ENCODE peak calls at places on chromosome 2, in four cellular contexts. Q, S, W and K are unnamed samples.
A peak's percentile ranks its signal among the peaks of the same experiment; 100 is the strongest.

GRCh38 chr2:70469435-70469834 is 84.2 kb downstream of the TGFA start:
- DNase-seq in Q (no peak), S (no peak), W (no peak), K (no peak)

GRCh38 chr2:165008916-165009315 is 53.6 kb upstream of the SLC38A11 start:
- DNase-seq in Q (no peak), S (peak; percentile 35), W (no peak), K (no peak)

GRCh38 chr2:75415141-75415540 is 145.6 kb downstream of the EVA1A start:
- DNase-seq in Q (no peak), S (no peak), W (no peak), K (no peak)

GRCh38 chr2:140786585-140786984 is 1344.2 kb downstream of the LRP1B start:
- DNase-seq in Q (no peak), S (no peak), W (no peak), K (no peak)

GRCh38 chr2:111028720-111029119 is 92.0 kb upstream of the BCL2L11 start:
- DNase-seq in Q (peak; percentile 11), S (no peak), W (no peak), K (peak; percentile 68)

GRCh38 chr2:30655211-30655610 is 152.0 kb downstream of the CAPN13 start:
- DNase-seq in Q (no peak), S (no peak), W (no peak), K (no peak)

GRCh38 chr2:237735762-237736161 is 62.8 kb upstream of the RBM44 start:
- DNase-seq in Q (no peak), S (no peak), W (no peak), K (no peak)

GRCh38 chr2:107263596-107264090 is 377.7 kb upstream of the ST6GAL2 start:
- DNase-seq in Q (no peak), S (no peak), W (no peak), K (peak; percentile 97)

GRCh38 chr2:141906673-141907072 is 224.1 kb downstream of the LRP1B start:
- DNase-seq in Q (no peak), S (no peak), W (no peak), K (no peak)

GRCh38 chr2:54329482-54330225 is 73.6 kb upstream of the TSPYL6 start:
- DNase-seq in Q (no peak), S (peak; percentile 37), W (no peak), K (no peak)

GRCh38 chr2:240572141-240573031 is 4.1 kb downstream of the RNPEPL1 start:
- DNase-seq in Q (no peak), S (no peak), W (no peak), K (no peak)

GRCh38 chr2:167749016-167749415 is 498.4 kb downstream of the STK39 start:
- DNase-seq in Q (peak; percentile 23), S (no peak), W (no peak), K (no peak)

GRCh38 chr2:24893934-24894333 is 26.1 kb downstream of the ADCY3 start:
- DNase-seq in Q (peak; percentile 72), S (no peak), W (no peak), K (no peak)

GRCh38 chr2:1855150-1855549 is 110.8 kb upstream of the PXDN start:
- DNase-seq in Q (no peak), S (peak; percentile 48), W (peak; percentile 73), K (no peak)

GRCh38 chr2:116435648-116436047 is 1378.8 kb upstream of the DDX18 start:
- DNase-seq in Q (no peak), S (no peak), W (no peak), K (peak; percentile 41)

GRCh38 chr2:102660574-102660973 is 41.2 kb downstream of the SLC9A2 start:
- DNase-seq in Q (no peak), S (peak; percentile 36), W (no peak), K (no peak)

GRCh38 chr2:227164745-227165350 is 424 bp downstream of the COL4A3 start:
- DNase-seq in Q (no peak), S (peak; percentile 24), W (peak; percentile 17), K (peak; percentile 59)

GRCh38 chr2:192023006-192023405 is 171.7 kb downstream of the TMEFF2 start:
- DNase-seq in Q (no peak), S (no peak), W (no peak), K (no peak)

GRCh38 chr2:156625360-156625995 is 189.3 kb downstream of the GPD2 start:
- DNase-seq in Q (no peak), S (peak; percentile 7), W (no peak), K (no peak)

GRCh38 chr2:70596293-70596692 is 42.7 kb upstream of the TGFA start:
- DNase-seq in Q (no peak), S (no peak), W (no peak), K (no peak)

GRCh38 chr2:28949617-28950305 is 31.3 kb upstream of the TOGARAM2 start:
- DNase-seq in Q (no peak), S (no peak), W (no peak), K (peak; percentile 62)

GRCh38 chr2:26011990-26012856 is 21.7 kb upstream of the RAB10 start:
- DNase-seq in Q (peak; percentile 66), S (peak; percentile 90), W (peak; percentile 64), K (no peak)

GRCh38 chr2:164066095-164066494 is 330.3 kb upstream of the FIGN start:
- DNase-seq in Q (no peak), S (no peak), W (no peak), K (no peak)

GRCh38 chr2:121095257-121096080 is 189.5 kb downstream of the TFCP2L1 start:
- DNase-seq in Q (peak; percentile 67), S (peak; percentile 86), W (no peak), K (peak; percentile 69)

DNA sequence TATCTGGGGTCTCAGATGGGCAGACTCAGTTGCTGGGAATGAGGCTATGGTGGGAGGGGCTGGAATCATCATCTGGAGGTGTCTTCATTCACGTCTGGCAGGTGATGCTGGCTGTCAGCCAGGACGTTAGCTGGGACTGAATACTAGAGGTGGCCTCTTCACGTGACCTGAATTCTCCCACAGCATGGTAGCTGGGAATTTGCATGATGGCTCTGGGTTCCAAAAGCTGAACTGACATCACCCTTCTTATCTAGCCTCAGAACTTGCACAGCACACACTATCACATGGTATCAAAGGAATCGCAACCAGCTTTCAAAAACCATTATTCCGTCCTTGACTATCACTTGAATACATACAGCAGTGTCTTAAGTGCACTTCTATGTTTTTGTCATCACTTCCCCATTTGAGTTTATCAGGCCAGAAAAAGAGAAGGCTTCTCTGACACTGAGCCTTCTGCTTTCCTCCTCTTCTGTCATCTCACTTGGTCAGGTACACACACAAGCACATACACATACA is 53.0 kb upstream of the LRP2 start:
- DNase-seq in Q (no peak), S (no peak), W (no peak), K (peak; percentile 50)
- H2AFZ ChIP-seq in Q (no peak overlapping the region), S (no peak overlapping the region), W (no peak overlapping the region), K (no peak overlapping the region)

DNA sequence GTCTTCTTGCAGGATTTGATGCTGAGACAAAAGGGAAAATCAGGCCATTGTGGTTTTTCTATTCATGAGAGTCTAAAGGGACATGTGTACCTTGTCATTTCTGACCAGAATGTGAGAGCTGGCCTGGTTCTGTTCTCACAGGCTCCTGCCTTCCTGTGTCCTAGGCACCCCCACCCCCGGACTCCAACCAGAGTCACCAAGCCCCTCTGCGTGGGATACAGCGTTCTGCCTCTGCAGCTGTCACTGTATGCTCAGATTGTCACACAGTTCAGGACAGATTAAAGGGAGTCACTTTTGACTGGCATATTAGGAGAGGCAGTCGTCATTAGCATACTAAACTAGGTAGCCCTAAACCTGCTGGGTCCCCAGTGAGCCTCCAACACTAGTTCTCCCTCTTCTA is 340.3 kb downstream of the CMPK2 start:
- DNase-seq in Q (no peak), S (no peak), W (no peak), K (no peak)
- H2AFZ ChIP-seq in Q (no peak overlapping the region), S (no peak overlapping the region), W (no peak overlapping the region), K (peak overlapping the region; percentile 80)

DNA sequence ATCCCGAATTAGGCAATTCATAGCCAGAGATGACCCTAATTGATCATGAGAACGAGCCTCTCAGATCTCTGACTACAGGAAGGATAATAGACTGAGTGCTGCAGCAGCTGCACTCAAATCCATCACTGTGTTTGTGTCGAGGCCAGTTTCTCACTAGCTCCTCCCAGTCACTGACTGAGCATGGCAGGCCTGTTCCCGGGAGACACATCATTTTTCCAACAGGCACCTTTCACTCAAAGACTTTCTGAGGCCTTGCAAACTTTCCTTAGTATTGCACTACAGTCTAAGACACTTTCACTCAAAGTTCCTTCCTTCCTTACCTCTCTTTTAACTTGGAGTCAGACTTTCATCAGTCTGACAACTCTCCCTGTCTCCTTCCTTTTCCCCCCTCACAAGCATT is 13.7 kb downstream of the SOS1 start:
- DNase-seq in Q (peak; percentile 25), S (peak; percentile 11), W (no peak), K (no peak)
- H2AFZ ChIP-seq in Q (no peak overlapping the region), S (no peak overlapping the region), W (no peak overlapping the region), K (no peak overlapping the region)

GRCh38 chr2:104976603-104977120 is 61.2 kb upstream of the MRPS9 start:
- DNase-seq in Q (no peak), S (no peak), W (no peak), K (peak; percentile 92)
- H2AFZ ChIP-seq in Q (no peak overlapping the region), S (no peak overlapping the region), W (peak overlapping the region; percentile 71), K (peak overlapping the region; percentile 84)

GRCh38 chr2:137964066-137964858 is at the start of gene HNMT:
- DNase-seq in Q (peak; percentile 86), S (peak; percentile 71), W (peak; percentile 33), K (no peak)
- H2AFZ ChIP-seq in Q (peak within 1 kb of the TSS; percentile 99), S (peak within 1 kb of the TSS; percentile 67), W (peak within 1 kb of the TSS; percentile 88), K (no peak within 1 kb of the TSS)

GRCh38 chr2:84493494-84493893 is 22.8 kb upstream of the DNAH6 start:
- DNase-seq in Q (peak; percentile 81), S (peak; percentile 13), W (no peak), K (peak; percentile 43)
- H2AFZ ChIP-seq in Q (no peak overlapping the region), S (no peak overlapping the region), W (no peak overlapping the region), K (no peak overlapping the region)

DNA sequence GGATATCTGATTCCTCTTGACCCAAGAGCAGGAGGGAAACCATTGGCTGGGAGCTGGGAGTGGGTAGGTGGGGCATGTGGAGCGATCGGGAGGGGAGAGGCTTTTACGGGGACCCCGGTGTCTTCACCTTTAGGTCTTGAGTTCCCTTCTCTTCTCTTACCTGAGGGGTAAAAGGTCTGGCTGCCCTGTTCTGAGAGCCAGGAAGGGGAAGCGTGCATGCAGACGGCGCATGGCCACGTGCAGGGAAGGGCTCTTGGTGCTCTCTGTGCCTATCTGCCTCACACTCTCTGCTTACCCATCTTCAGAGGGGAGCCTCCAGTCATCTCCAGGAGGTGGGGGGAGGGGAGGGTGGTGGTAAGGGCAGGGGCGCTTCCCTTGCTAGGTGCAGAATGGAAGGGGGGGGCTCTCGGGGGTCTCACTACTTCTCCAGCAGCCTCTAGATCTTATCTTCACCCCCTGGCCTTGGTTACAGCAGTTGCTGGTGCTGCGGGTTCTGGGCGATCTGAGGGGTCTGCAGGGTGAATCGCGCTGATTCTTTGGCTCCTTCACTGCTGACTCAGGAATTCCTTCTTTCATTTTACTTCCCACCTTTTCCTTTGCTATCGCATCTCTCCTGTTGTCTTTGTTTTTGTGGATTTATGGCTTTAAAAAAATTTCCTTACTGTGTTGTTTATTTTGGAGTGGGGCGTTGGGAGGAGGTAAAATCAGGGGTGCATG is 225.8 kb upstream of the HS6ST1 start:
- DNase-seq in Q (no peak), S (no peak), W (no peak), K (no peak)
- H2AFZ ChIP-seq in Q (no peak overlapping the region), S (no peak overlapping the region), W (no peak overlapping the region), K (no peak overlapping the region)

DNA sequence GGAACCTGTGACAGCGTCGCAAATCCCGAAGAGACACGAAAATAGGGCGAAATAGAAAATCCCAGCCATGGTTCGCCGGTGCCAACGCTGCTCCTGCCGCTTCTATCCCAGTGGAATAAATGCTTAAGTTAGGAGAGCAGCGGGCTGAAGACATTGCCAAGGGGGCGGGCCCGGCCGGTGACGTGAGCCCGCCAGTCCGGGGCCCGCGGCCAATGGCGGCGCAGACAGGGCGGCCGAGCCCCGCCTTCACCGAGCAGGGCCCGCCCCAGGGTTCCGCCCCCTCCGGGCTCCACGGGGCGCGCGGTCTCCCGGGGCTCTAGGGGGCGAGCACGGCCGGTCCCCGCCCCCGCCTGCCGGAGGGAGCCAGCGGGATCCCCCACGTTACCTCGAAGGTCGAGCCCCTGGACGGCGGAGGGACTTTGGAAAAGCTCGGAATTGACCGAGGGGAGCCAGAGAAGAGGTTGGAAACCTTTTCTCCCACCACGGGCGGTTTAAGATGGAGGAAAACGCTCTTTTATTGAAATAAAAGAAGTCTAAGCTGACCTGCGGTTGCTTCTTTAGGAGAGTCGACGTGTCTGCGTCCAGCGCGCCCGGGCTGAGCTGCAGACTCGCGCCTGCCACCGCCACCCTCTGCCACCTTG is at the start of gene EPHA4:
- DNase-seq in Q (peak; percentile 91), S (peak; percentile 97), W (peak; percentile 89), K (peak; percentile 88)
- H2AFZ ChIP-seq in Q (peak within 1 kb of the TSS; percentile 90), S (peak within 1 kb of the TSS; percentile 90), W (peak within 1 kb of the TSS; percentile 86), K (peak within 1 kb of the TSS; percentile 71)